ENCODE peak calls at places on chromosomes 1 and 21, in four cellular contexts. S, V, I and B are unnamed samples.
A peak's percentile ranks its signal among the peaks of the same experiment; 100 is the strongest.

GRCh38 chr1:25484096-25484495 is 53.4 kb downstream of the MACO1 start:
- DNase-seq in I (no peak), S (no peak), V (no peak), B (no peak)

GRCh38 chr1:205032512-205032911 is 10.5 kb upstream of the CNTN2 start:
- DNase-seq in S (no peak), I (no peak), V (no peak), B (no peak)

GRCh38 chr1:46043491-46044017 is 88.9 kb downstream of the PIK3R3 start:
- DNase-seq in S (peak; percentile 64), I (peak; percentile 64), V (peak; percentile 97), B (no peak)

GRCh38 chr1:116904791-116905320 is 4.9 kb upstream of the PTGFRN start:
- DNase-seq in I (no peak), V (no peak), S (no peak), B (no peak)

GRCh38 chr1:21868482-21868881 is 56.4 kb downstream of the LDLRAD2 start:
- DNase-seq in I (no peak), S (no peak), V (no peak), B (no peak)

GRCh38 chr1:104706631-104707147 is 957.0 kb downstream of the AMY1C start:
- DNase-seq in I (no peak), S (no peak), V (peak; percentile 33), B (no peak)

GRCh38 chr1:174996474-174996873 is 3.3 kb upstream of the CACYBP start:
- DNase-seq in V (no peak), S (no peak), I (no peak), B (peak; percentile 59)

GRCh38 chr1:31672988-31673387 is 28.3 kb upstream of the PEF1 start:
- DNase-seq in I (no peak), V (no peak), S (no peak), B (no peak)

GRCh38 chr1:93152835-93153234 is 27.4 kb downstream of the TMED5 start:
- DNase-seq in S (no peak), I (no peak), V (no peak), B (no peak)

GRCh38 chr1:218361298-218362065 is 16.3 kb downstream of the TGFB2 start:
- DNase-seq in S (no peak), I (no peak), V (peak; percentile 49), B (peak; percentile 78)

GRCh38 chr21:39705849-39706248 is 39.1 kb upstream of the IGSF5 start:
- DNase-seq in I (no peak), V (no peak), S (peak; percentile 8), B (peak; percentile 64)

GRCh38 chr1:205447457-205448415 is 8.1 kb downstream of the BLACAT1 start:
- DNase-seq in I (no peak), V (no peak), S (no peak), B (no peak)

GRCh38 chr21:10521091-10521598 is at the start of gene TPTE:
- DNase-seq in V (no peak), I (no peak), S (no peak), B (no peak)

GRCh38 chr1:159889821-159890252 is 10.1 kb downstream of the CFAP45 start:
- DNase-seq in I (peak; percentile 84), V (peak; percentile 91), S (no peak), B (peak; percentile 85)

GRCh38 chr1:35745124-35745730 is 24.6 kb downstream of the CLSPN start:
- DNase-seq in S (peak; percentile 57), I (no peak), V (no peak), B (no peak)

GRCh38 chr1:66317156-66317543 is 216.8 kb upstream of the SGIP1 start:
- DNase-seq in V (no peak), S (no peak), I (no peak), B (no peak)

GRCh38 chr1:32521165-32521564 is 18.1 kb upstream of the ZBTB8A start:
- DNase-seq in S (no peak), I (no peak), V (no peak), B (no peak)

GRCh38 chr1:234772345-234773147 is 162.6 kb upstream of the IRF2BP2 start:
- DNase-seq in V (peak; percentile 99), S (no peak), I (peak; percentile 83), B (peak; percentile 99)

GRCh38 chr1:245621589-245621988 is 466.8 kb downstream of the KIF26B start:
- DNase-seq in V (no peak), I (no peak), S (no peak), B (no peak)

GRCh38 chr1:63691672-63692425 is 82.0 kb upstream of the ROR1 start:
- DNase-seq in I (peak; percentile 57), V (peak; percentile 67), S (no peak), B (peak; percentile 98)

GRCh38 chr1:44985747-44986359 is 542 bp downstream of the EIF2B3 start:
- DNase-seq in V (no peak), I (no peak), S (no peak), B (peak; percentile 7)

GRCh38 chr1:20125091-20125490 is 5.8 kb upstream of the PLA2G2D start:
- DNase-seq in V (no peak), I (no peak), S (no peak), B (no peak)

GRCh38 chr1:97094257-97094972 is 372.8 kb downstream of the PTBP2 start:
- DNase-seq in V (no peak), S (no peak), I (no peak), B (peak; percentile 89)

GRCh38 chr1:31708324-31708723 is 4.5 kb upstream of the COL16A1 start:
- DNase-seq in S (no peak), I (no peak), V (no peak), B (peak; percentile 81)

GRCh38 chr1:175003521-175003920 is 3.8 kb downstream of the CACYBP start:
- DNase-seq in I (no peak), S (no peak), V (no peak), B (no peak)

GRCh38 chr21:35236090-35236489 is 187.0 kb upstream of the RUNX1 start:
- DNase-seq in S (no peak), V (peak; percentile 23), I (peak; percentile 10), B (no peak)

GRCh38 chr1:229224308-229224707 is 46.6 kb upstream of the RAB4A start:
- DNase-seq in V (no peak), S (no peak), I (no peak), B (peak; percentile 64)

GRCh38 chr1:10642403-10643080 is 153.9 kb downstream of the CASZ1 start:
- DNase-seq in I (no peak), S (no peak), V (no peak), B (no peak)

GRCh38 chr1:7915826-7916225 is 24.8 kb downstream of the TNFRSF9 start:
- DNase-seq in I (no peak), S (no peak), V (no peak), B (no peak)

GRCh38 chr1:229454056-229454455 is 20.2 kb upstream of the ACTA1 start:
- DNase-seq in V (no peak), S (no peak), I (no peak), B (peak; percentile 13)

GRCh38 chr1:198672124-198672523 is 33.3 kb downstream of the PTPRC start:
- DNase-seq in I (no peak), V (no peak), S (no peak), B (peak; percentile 61)

GRCh38 chr1:179879797-179880196 is 2.2 kb upstream of the TOR1AIP2 start:
- DNase-seq in V (no peak), I (peak; percentile 13), S (no peak), B (no peak)

GRCh38 chr1:173414136-173414535 is 63.0 kb upstream of the PRDX6 start:
- DNase-seq in I (no peak), S (no peak), V (no peak), B (no peak)

GRCh38 chr1:58839871-58840835 is 56.3 kb upstream of the JUN start:
- DNase-seq in I (no peak), V (no peak), S (no peak), B (no peak)

GRCh38 chr21:16913010-16913409 is 599.8 kb upstream of the CXADR start:
- DNase-seq in I (no peak), S (no peak), V (no peak), B (no peak)

GRCh38 chr1:209805341-209805781 is 581 bp downstream of the IRF6 start:
- DNase-seq in S (no peak), V (no peak), I (no peak), B (no peak)
- TF ChIP-seq CTCF in S (no peak), V (no peak), I (no peak), B (no peak)

GRCh38 chr1:29120955-29121485 is 2.7 kb downstream of the TMEM200B start:
- DNase-seq in I (peak; percentile 88), V (peak; percentile 53), S (no peak), B (peak; percentile 47)

GRCh38 chr1:29119365-29119929 is 4.3 kb downstream of the TMEM200B start:
- DNase-seq in I (no peak), V (no peak), S (no peak), B (no peak)

GRCh38 chr1:29120367-29120766 is 3.3 kb downstream of the TMEM200B start:
- DNase-seq in V (no peak), S (no peak), I (no peak), B (no peak)

GRCh38 chr1:29114654-29115053 is 9.0 kb downstream of the TMEM200B start:
- DNase-seq in I (no peak), V (no peak), S (no peak), B (no peak)

DNA sequence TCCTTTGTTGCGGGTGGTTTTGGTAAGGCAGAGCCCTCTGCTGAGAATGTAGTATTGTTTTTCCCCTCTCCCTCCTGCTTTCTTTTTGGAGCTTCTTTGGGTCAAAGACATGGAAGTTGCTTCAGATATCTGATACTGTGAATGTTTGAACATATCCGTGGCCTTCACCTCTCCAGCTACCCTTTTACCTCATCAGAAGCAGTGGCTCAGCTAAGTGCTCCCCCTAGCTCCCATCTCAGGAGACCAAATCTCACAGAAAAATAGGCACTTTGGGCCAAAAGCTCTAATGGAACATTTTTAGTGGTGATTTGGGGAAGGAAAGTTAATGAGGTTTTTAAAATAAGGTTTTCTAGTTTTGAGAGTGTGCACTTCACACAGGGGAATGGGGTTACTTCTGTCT is 6.3 kb downstream of the TMEM200B start:
- DNase-seq in V (no peak), S (no peak), I (no peak), B (peak; percentile 29)
- TF ChIP-seq CTCF in V (no peak), S (no peak), I (no peak), B (peak; percentile 60)

DNA sequence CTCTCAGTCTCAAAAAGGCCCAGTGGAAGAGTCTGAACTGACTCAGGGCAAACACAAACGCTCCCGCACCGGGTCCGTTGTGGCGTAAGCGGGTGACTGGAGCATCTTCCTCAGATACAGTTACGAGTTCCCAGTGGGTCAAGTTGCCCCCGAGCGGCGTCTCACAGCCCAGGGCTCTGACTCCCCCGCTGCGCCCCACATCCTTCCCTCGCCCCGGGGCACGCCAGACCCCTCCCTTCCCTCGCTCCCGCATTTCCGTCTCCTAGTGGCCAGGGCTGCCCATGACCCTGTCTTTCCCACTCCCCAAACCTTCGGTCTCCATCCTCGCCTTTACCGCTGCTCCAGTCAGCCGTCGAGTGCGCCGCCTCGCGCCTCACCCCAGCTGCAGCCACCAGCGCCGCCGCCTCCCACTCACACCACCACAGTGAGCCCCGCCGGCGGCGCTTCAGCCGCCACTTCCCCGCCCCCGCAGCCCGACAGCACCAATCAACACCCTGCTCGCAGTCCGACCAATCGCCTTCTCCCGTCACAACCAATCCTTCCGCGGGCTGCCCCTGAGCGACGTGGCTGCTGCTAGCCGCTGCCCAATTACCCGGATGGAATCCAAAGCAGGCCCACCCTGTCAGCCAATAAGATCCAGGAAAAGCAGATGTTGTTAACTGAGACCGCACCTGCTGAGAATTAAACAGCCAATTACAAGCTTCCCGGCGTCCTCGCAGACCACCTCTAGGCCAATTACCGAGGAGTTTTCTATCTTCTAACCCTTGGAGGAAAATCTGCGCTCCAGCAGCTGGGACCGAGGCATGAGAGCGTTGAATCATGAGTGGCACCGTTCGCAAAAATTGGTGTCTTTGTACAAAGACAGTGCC is at the start of gene TDRKH:
- DNase-seq in V (peak; percentile 99), I (peak; percentile 99), S (peak; percentile 99), B (peak; percentile 100)
- TF ChIP-seq CTCF in V (no peak), I (no peak), S (peak; percentile 27), B (peak; percentile 27)

GRCh38 chr21:18204931-18205330 is 39.7 kb upstream of the CHODL start:
- DNase-seq in I (no peak), S (no peak), V (peak; percentile 0), B (peak; percentile 1)
- TF ChIP-seq CTCF in I (no peak), S (no peak), V (no peak), B (no peak)

GRCh38 chr1:236753554-236753953 is 41.5 kb upstream of the MTR start:
- DNase-seq in V (peak; percentile 59), S (no peak), I (no peak), B (peak; percentile 72)
- TF ChIP-seq CTCF in V (peak; percentile 34), S (peak; percentile 37), I (no peak), B (peak; percentile 55)